ENCODE peak calls at places on chromosomes 5 and 9, in six cellular contexts. R, A, J, C, X and U are unnamed samples.

GRCh38 chr5:669111-669841 is 23.9 kb downstream of the TPPP start:
- DNase-seq in J (no peak), X (peak), A (peak), R (peak), C (no peak), U (no peak)

GRCh38 chr5:126543660-126544059 is 51.4 kb downstream of the ALDH7A1 start:
- DNase-seq in J (peak), C (no peak), A (no peak), X (peak), R (no peak), U (no peak)

GRCh38 chr5:165333623-165334022 is 1828.2 kb downstream of the MAT2B start:
- DNase-seq in C (no peak), J (no peak), A (no peak), X (no peak), R (no peak), U (no peak)

GRCh38 chr9:99162759-99163364 is 57.9 kb downstream of the TGFBR1 start:
- DNase-seq in J (no peak), R (no peak), X (peak), A (no peak), C (peak), U (no peak)

GRCh38 chr5:87899109-87900100 is 369.2 kb downstream of the TMEM161B start:
- DNase-seq in R (no peak), C (no peak), A (no peak), X (peak), J (peak), U (no peak)

GRCh38 chr5:107792940-107793339 is 122.2 kb upstream of the EFNA5 start:
- DNase-seq in R (no peak), X (no peak), C (no peak), A (no peak), J (no peak), U (no peak)

GRCh38 chr9:118929317-118929716 is 439.9 kb downstream of the BRINP1 start:
- DNase-seq in C (no peak), A (no peak), X (no peak), R (no peak), J (no peak), U (peak)

GRCh38 chr5:90562331-90562730 is 3.7 kb downstream of the ADGRV1 start:
- DNase-seq in A (no peak), J (no peak), R (no peak), C (no peak), X (no peak), U (no peak)

GRCh38 chr9:119955276-119955675 is 586.0 kb upstream of the BRINP1 start:
- DNase-seq in A (no peak), J (no peak), C (no peak), X (no peak), R (no peak), U (no peak)

GRCh38 chr9:100595391-100596199 is 17.7 kb downstream of the CAVIN4 start:
- DNase-seq in R (no peak), J (peak), C (peak), A (no peak), X (peak), U (no peak)

GRCh38 chr5:150295172-150295611 is 5.6 kb upstream of the CAMK2A start:
- DNase-seq in J (peak), C (no peak), X (peak), R (no peak), A (no peak), U (peak)

GRCh38 chr9:124769451-124770358 is 1.4 kb downstream of the NR6A1 start:
- DNase-seq in X (peak), R (peak), C (peak), A (no peak), J (peak), U (no peak)

DNA sequence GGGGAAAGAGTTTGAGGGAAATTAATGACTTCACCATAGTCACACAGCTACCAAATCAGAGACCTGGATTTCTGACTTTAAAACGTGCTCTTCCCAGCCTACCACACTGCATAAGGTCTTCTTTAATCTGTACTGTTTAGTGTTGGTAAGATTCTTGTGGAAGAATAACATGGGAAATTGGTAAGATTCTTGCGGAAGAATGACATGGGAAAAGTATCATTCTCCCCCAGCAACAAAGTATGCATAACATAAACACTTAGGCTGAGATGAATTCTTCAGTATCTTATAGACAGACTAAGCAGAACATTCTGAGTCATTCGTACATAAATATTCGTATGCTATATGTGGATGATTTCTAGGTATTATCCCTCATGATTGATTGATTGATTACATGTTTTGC is 170.4 kb downstream of the FOCAD start:
- DNase-seq in A (no peak), R (no peak), C (no peak), J (no peak), X (no peak), U (no peak)
- H3K27ac ChIP-seq in A (no peak), R (no peak), C (no peak), J (no peak), X (no peak), U (no peak)

GRCh38 chr9:136686794-136687711 is at the start of gene AGPAT2:
- DNase-seq in X (peak), A (peak), C (peak), J (peak), R (peak), U (no peak)
- H3K27ac ChIP-seq in X (peak), A (no peak), C (peak), J (peak), R (no peak), U (peak)

GRCh38 chr5:151737421-151737820 is 21.0 kb downstream of the ATOX1 start:
- DNase-seq in R (no peak), A (no peak), J (no peak), X (peak), C (no peak), U (no peak)

GRCh38 chr5:151739395-151739794 is 19.0 kb downstream of the ATOX1 start:
- DNase-seq in A (no peak), X (peak), C (no peak), R (no peak), J (no peak), U (no peak)

GRCh38 chr5:151739939-151740335 is 18.5 kb downstream of the ATOX1 start:
- DNase-seq in J (no peak), X (no peak), R (no peak), C (no peak), A (no peak), U (no peak)

GRCh38 chr5:151740336-151740942 is 18.0 kb downstream of the ATOX1 start:
- DNase-seq in X (peak), R (peak), J (peak), A (peak), C (no peak), U (no peak)

GRCh38 chr5:151738125-151738848 is 20.1 kb downstream of the ATOX1 start:
- DNase-seq in R (no peak), X (no peak), A (no peak), C (no peak), J (no peak), U (no peak)
- H3K27ac ChIP-seq in R (no peak), X (peak), A (no peak), C (no peak), J (no peak), U (no peak)

GRCh38 chr9:86751956-86752355 is 195.3 kb downstream of the GAS1 start:
- DNase-seq in C (no peak), A (no peak), J (no peak), X (no peak), R (no peak), U (no peak)

GRCh38 chr9:86749530-86750275 is 197.6 kb downstream of the GAS1 start:
- DNase-seq in X (peak), J (no peak), R (no peak), A (no peak), C (no peak), U (no peak)

GRCh38 chr9:86752727-86753126 is 194.6 kb downstream of the GAS1 start:
- DNase-seq in A (no peak), R (no peak), C (no peak), J (no peak), X (no peak), U (no peak)

GRCh38 chr9:86751207-86751606 is 196.1 kb downstream of the GAS1 start:
- DNase-seq in R (no peak), X (no peak), C (no peak), A (no peak), J (no peak), U (no peak)

GRCh38 chr9:86747711-86748110 is 199.6 kb downstream of the GAS1 start:
- DNase-seq in C (no peak), X (no peak), R (no peak), A (no peak), J (no peak), U (no peak)
- H3K27ac ChIP-seq in C (no peak), X (no peak), R (no peak), A (no peak), J (no peak), U (no peak)

GRCh38 chr9:70625078-70625477 is 210.6 kb upstream of the KLF9 start:
- DNase-seq in A (no peak), R (no peak), X (no peak), C (no peak), J (no peak), U (no peak)
- H3K27ac ChIP-seq in A (no peak), R (no peak), X (no peak), C (no peak), J (no peak), U (no peak)

GRCh38 chr9:132049323-132049882 is 30.3 kb downstream of the MED27 start:
- DNase-seq in R (no peak), C (no peak), X (no peak), J (no peak), A (no peak), U (no peak)
- H3K27ac ChIP-seq in R (no peak), C (no peak), X (no peak), J (no peak), A (no peak), U (no peak)

DNA sequence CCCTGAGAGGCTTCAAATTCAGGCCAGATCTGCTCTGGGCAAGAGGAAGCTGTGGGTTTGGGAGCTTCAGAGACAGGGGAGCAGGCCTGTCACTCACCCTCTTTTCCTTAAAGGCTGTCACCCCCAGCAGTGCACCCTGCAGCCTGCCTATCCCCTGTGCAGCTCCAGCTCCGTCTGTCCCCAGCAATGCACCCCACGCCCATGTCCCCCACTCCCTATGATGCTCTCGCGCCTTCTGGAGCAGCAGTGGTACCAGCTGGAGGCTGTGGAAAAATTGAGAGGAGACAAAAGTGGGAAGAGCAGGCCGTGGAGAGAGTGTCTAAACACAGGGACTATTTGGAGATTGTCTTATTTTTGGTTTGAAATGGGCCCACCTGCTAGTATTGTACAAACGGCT is 659 bp upstream of the DBH start:
- DNase-seq in C (no peak), R (no peak), J (no peak), X (no peak), A (no peak), U (no peak)
- H3K27ac ChIP-seq in C (no peak), R (no peak), J (no peak), X (no peak), A (no peak), U (no peak)